ENCODE peak calls at places on chromosomes 16 and 17, in five cellular contexts. P is activated T-helper 1 cell treated with anti-CD3 and anti-CD28 coated beads, Interleukin-2, amount 50 U/mL, for 16 hours; O is left lobe of liver; Y is ascending aorta; E is LHCN-M2. J is an unnamed sample.

GRCh38 chr16:48365030-48365600 is 20.1 kb downstream of the SIAH1 start:
- DNase-seq in P (no peak), O (no peak), Y (no peak), E (no peak), J (no peak)

GRCh38 chr17:82338858-82339633 is 5.5 kb upstream of the SECTM1 start:
- DNase-seq in P (no peak), O (peak), Y (no peak), E (peak), J (no peak)

GRCh38 chr17:20116683-20117309 is 107.6 kb downstream of the SPECC1 start:
- DNase-seq in P (no peak), O (no peak), Y (no peak), E (peak), J (no peak)

GRCh38 chr17:74972107-74972972 is at the start of gene HID1:
- DNase-seq in P (peak), O (peak), Y (no peak), E (no peak), J (peak)

GRCh38 chr16:30715777-30716445 is 16.9 kb downstream of the SRCAP start:
- DNase-seq in P (no peak), O (no peak), Y (no peak), E (peak), J (no peak)

GRCh38 chr16:19179890-19180490 is 11.9 kb downstream of the SYT17 start:
- DNase-seq in P (no peak), O (no peak), Y (no peak), E (peak), J (no peak)

GRCh38 chr16:22634913-22635312 is 124.2 kb downstream of the NPIPB5 start:
- DNase-seq in P (no peak), O (no peak), Y (no peak), E (no peak), J (no peak)

GRCh38 chr16:66881014-66881417 is 701 bp downstream of the PDP2 start:
- DNase-seq in P (no peak), O (no peak), Y (no peak), E (no peak), J (no peak)

GRCh38 chr16:64094170-64094960 is 1027.5 kb downstream of the CDH11 start:
- DNase-seq in P (no peak), O (no peak), Y (no peak), E (peak), J (no peak)

J was measured in right lobe of liver.